ENCODE peak calls at places on chromosome 17, in eight cellular contexts. One of them, this sample, is unnamed.

GRCh38 chr17:10316986-10317834 is 55.6 kb downstream of the MYH13 start:
- DNase-seq in PC-3: peak; percentile 23
- DNase-seq in CD8-positive, alpha-beta T cell: peak; percentile 8
- DNase-seq in right atrium auricular region: peak; percentile 79
- DNase-seq in HCT116: peak; percentile 31
- DNase-seq in CD4-positive, alpha-beta T cell: peak; percentile 11
- DNase-seq in HepG2: peak; percentile 20
- DNase-seq in cardiac muscle cell: peak; percentile 78
- DNase-seq in this sample: peak; percentile 11

GRCh38 chr17:51764387-51764971 is 394.0 kb downstream of the CA10 start:
- DNase-seq in PC-3: peak; percentile 84
- DNase-seq in CD8-positive, alpha-beta T cell: peak; percentile 1
- DNase-seq in right atrium auricular region: peak; percentile 59
- DNase-seq in HCT116: peak; percentile 68
- DNase-seq in CD4-positive, alpha-beta T cell: peak; percentile 10
- DNase-seq in HepG2: peak; percentile 60
- DNase-seq in cardiac muscle cell: peak; percentile 77
- DNase-seq in this sample: no peak

GRCh38 chr17:53150101-53150698 is 672.5 kb upstream of the KIF2B start:
- DNase-seq in PC-3: peak; percentile 19
- DNase-seq in CD8-positive, alpha-beta T cell: no peak
- DNase-seq in right atrium auricular region: no peak
- DNase-seq in HCT116: no peak
- DNase-seq in CD4-positive, alpha-beta T cell: no peak
- DNase-seq in HepG2: peak; percentile 4
- DNase-seq in cardiac muscle cell: peak; percentile 25
- DNase-seq in this sample: no peak

GRCh38 chr17:43768382-43768781 is 9.8 kb upstream of the SOST start:
- DNase-seq in PC-3: no peak
- DNase-seq in CD8-positive, alpha-beta T cell: no peak
- DNase-seq in right atrium auricular region: no peak
- DNase-seq in HCT116: no peak
- DNase-seq in CD4-positive, alpha-beta T cell: no peak
- DNase-seq in HepG2: no peak
- DNase-seq in cardiac muscle cell: no peak
- DNase-seq in this sample: peak; percentile 54

GRCh38 chr17:8994319-8994718 is 27.0 kb upstream of the NTN1 start:
- DNase-seq in PC-3: peak; percentile 38
- DNase-seq in CD8-positive, alpha-beta T cell: peak; percentile 23
- DNase-seq in right atrium auricular region: no peak
- DNase-seq in HCT116: peak; percentile 40
- DNase-seq in CD4-positive, alpha-beta T cell: peak; percentile 54
- DNase-seq in HepG2: peak; percentile 20
- DNase-seq in cardiac muscle cell: peak; percentile 58
- DNase-seq in this sample: peak; percentile 45

GRCh38 chr17:13569740-13570137 is 32.0 kb downstream of the HS3ST3A1 start:
- DNase-seq in PC-3: no peak
- DNase-seq in CD8-positive, alpha-beta T cell: no peak
- DNase-seq in right atrium auricular region: no peak
- DNase-seq in HCT116: no peak
- DNase-seq in CD4-positive, alpha-beta T cell: no peak
- DNase-seq in HepG2: no peak
- DNase-seq in cardiac muscle cell: no peak
- DNase-seq in this sample: no peak

GRCh38 chr17:12983986-12984932 is 33.6 kb downstream of the ELAC2 start:
- DNase-seq in PC-3: peak; percentile 65
- DNase-seq in CD8-positive, alpha-beta T cell: no peak
- DNase-seq in right atrium auricular region: peak; percentile 88
- DNase-seq in HCT116: no peak
- DNase-seq in CD4-positive, alpha-beta T cell: no peak
- DNase-seq in HepG2: no peak
- DNase-seq in cardiac muscle cell: peak; percentile 82
- DNase-seq in this sample: peak; percentile 78

GRCh38 chr17:19262650-19263620 is 25.8 kb downstream of the EPN2 start:
- DNase-seq in PC-3: no peak
- DNase-seq in CD8-positive, alpha-beta T cell: no peak
- DNase-seq in right atrium auricular region: no peak
- DNase-seq in HCT116: no peak
- DNase-seq in CD4-positive, alpha-beta T cell: no peak
- DNase-seq in HepG2: no peak
- DNase-seq in cardiac muscle cell: peak; percentile 49
- DNase-seq in this sample: no peak

GRCh38 chr17:4676777-4677176 is 27.2 kb downstream of the PELP1 start:
- DNase-seq in PC-3: no peak
- DNase-seq in CD8-positive, alpha-beta T cell: no peak
- DNase-seq in right atrium auricular region: no peak
- DNase-seq in HCT116: no peak
- DNase-seq in CD4-positive, alpha-beta T cell: no peak
- DNase-seq in HepG2: no peak
- DNase-seq in cardiac muscle cell: no peak
- DNase-seq in this sample: no peak

DNA sequence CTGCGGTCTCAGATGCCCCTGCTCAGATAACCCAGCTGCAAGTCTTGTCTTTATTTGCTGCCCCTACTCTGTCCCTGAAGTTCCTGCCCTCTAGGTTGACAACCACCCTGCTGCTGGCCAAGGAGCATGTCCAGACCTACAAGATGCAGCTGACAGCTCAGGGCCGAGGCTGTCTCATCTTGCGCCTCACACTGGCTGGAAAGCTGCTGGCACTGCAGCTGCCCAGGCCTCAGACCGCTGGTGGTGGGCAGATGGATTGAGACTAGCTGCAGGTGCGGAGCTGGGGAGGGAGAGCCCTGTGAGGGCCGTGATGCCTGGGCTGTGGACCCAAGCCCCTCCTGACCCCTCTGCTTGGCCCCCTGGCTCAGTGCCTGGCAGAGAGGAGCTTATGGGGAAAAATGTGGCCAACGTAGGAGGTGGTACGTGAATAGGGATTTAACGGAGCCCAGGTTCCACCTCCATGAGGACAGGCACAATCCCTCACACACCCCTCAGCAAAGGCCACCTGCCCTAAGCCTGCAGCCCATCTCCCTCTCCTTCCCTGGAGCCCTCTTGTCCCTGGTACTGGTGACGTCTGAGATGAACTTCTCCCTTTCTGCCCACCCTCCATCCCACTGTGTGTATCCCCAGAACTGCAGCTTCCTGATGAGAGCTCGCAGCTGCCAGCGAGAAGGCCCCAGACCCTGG is 8.3 kb upstream of the GALK1 start:
- DNase-seq in PC-3: no peak
- DNase-seq in CD8-positive, alpha-beta T cell: no peak
- DNase-seq in right atrium auricular region: no peak
- DNase-seq in HCT116: no peak
- DNase-seq in CD4-positive, alpha-beta T cell: no peak
- DNase-seq in HepG2: no peak
- DNase-seq in cardiac muscle cell: no peak
- DNase-seq in this sample: peak; percentile 30
- H3K27ac ChIP-seq in PC-3: no peak overlapping the region
- H3K27ac ChIP-seq in CD8-positive, alpha-beta T cell: no peak overlapping the region
- H3K27ac ChIP-seq in right atrium auricular region: no peak overlapping the region
- H3K27ac ChIP-seq in HCT116: no peak overlapping the region
- H3K27ac ChIP-seq in CD4-positive, alpha-beta T cell: no peak overlapping the region
- H3K27ac ChIP-seq in HepG2: no peak overlapping the region
- H3K27ac ChIP-seq in cardiac muscle cell: no peak overlapping the region
- H3K27ac ChIP-seq in this sample: no peak overlapping the region

GRCh38 chr17:73972056-73972455 is 231.4 kb upstream of the RPL38 start:
- DNase-seq in PC-3: no peak
- DNase-seq in CD8-positive, alpha-beta T cell: no peak
- DNase-seq in right atrium auricular region: no peak
- DNase-seq in HCT116: no peak
- DNase-seq in CD4-positive, alpha-beta T cell: no peak
- DNase-seq in HepG2: no peak
- DNase-seq in cardiac muscle cell: no peak
- DNase-seq in this sample: no peak

GRCh38 chr17:73974536-73974935 is 228.9 kb upstream of the RPL38 start:
- DNase-seq in PC-3: no peak
- DNase-seq in CD8-positive, alpha-beta T cell: no peak
- DNase-seq in right atrium auricular region: no peak
- DNase-seq in HCT116: no peak
- DNase-seq in CD4-positive, alpha-beta T cell: no peak
- DNase-seq in HepG2: no peak
- DNase-seq in cardiac muscle cell: no peak
- DNase-seq in this sample: no peak

GRCh38 chr17:73976147-73976546 is 227.3 kb upstream of the RPL38 start:
- DNase-seq in PC-3: no peak
- DNase-seq in CD8-positive, alpha-beta T cell: no peak
- DNase-seq in right atrium auricular region: no peak
- DNase-seq in HCT116: no peak
- DNase-seq in CD4-positive, alpha-beta T cell: no peak
- DNase-seq in HepG2: no peak
- DNase-seq in cardiac muscle cell: peak; percentile 7
- DNase-seq in this sample: no peak

GRCh38 chr17:73972901-73973300 is 230.6 kb upstream of the RPL38 start:
- DNase-seq in PC-3: no peak
- DNase-seq in CD8-positive, alpha-beta T cell: no peak
- DNase-seq in right atrium auricular region: no peak
- DNase-seq in HCT116: no peak
- DNase-seq in CD4-positive, alpha-beta T cell: no peak
- DNase-seq in HepG2: no peak
- DNase-seq in cardiac muscle cell: no peak
- DNase-seq in this sample: no peak

GRCh38 chr17:73973881-73974409 is 229.5 kb upstream of the RPL38 start:
- DNase-seq in PC-3: no peak
- DNase-seq in CD8-positive, alpha-beta T cell: no peak
- DNase-seq in right atrium auricular region: no peak
- DNase-seq in HCT116: no peak
- DNase-seq in CD4-positive, alpha-beta T cell: no peak
- DNase-seq in HepG2: no peak
- DNase-seq in cardiac muscle cell: peak; percentile 42
- DNase-seq in this sample: no peak
- TF ChIP-seq CTCF in PC-3: no peak
- TF ChIP-seq CTCF in CD8-positive, alpha-beta T cell: no peak
- TF ChIP-seq CTCF in right atrium auricular region: no peak
- TF ChIP-seq CTCF in HCT116: no peak
- TF ChIP-seq CTCF in CD4-positive, alpha-beta T cell: no peak
- TF ChIP-seq CTCF in HepG2: no peak
- TF ChIP-seq CTCF in cardiac muscle cell: no peak
- TF ChIP-seq CTCF in this sample: no peak

GRCh38 chr17:60322056-60322387 is 69.9 kb downstream of the USP32 start:
- DNase-seq in PC-3: no peak
- DNase-seq in CD8-positive, alpha-beta T cell: no peak
- DNase-seq in right atrium auricular region: no peak
- DNase-seq in HCT116: no peak
- DNase-seq in CD4-positive, alpha-beta T cell: no peak
- DNase-seq in HepG2: no peak
- DNase-seq in cardiac muscle cell: no peak
- DNase-seq in this sample: no peak
- H3K27ac ChIP-seq in PC-3: no peak overlapping the region
- H3K27ac ChIP-seq in CD8-positive, alpha-beta T cell: no peak overlapping the region
- H3K27ac ChIP-seq in right atrium auricular region: no peak overlapping the region
- H3K27ac ChIP-seq in HCT116: no peak overlapping the region
- H3K27ac ChIP-seq in CD4-positive, alpha-beta T cell: no peak overlapping the region
- H3K27ac ChIP-seq in HepG2: no peak overlapping the region
- H3K27ac ChIP-seq in cardiac muscle cell: no peak overlapping the region
- H3K27ac ChIP-seq in this sample: peak overlapping the region; percentile 3

DNA sequence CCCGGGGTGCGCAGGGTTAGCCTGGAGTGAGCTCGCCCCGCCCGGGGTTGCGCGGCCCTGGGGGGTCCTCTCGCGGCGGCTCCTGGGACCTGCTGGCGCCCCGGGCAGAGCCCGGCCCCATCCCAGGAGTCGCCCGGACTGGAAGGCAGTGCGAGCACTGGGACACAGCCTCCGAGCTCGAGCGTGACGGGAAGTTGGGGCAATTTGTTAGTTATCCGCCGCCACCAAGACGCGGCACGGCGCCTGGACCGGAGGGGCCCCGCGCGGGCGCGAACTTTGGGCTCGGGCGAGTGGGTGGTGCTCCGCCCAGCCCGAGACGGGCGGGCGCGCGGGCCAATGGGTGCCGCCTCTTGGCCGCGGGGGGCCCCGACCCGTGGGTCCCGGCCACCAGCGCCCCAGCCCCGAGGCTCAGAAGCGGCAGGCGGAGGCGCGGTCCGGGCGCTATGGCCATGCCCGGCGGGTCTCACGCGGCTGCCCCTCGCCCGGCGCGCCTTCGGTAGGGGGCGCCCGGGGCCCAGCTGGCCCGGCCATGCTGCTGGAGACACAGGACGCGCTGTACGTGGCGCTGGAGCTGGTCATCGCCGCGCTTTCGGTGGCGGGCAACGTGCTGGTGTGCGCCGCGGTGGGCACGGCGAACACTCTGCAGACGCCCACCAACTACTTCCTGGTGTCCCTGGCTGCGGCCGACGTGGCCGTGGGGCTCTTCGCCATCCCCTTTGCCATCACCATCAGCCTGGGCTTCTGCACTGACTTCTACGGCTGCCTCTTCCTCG is at the start of gene ADORA2B:
- DNase-seq in PC-3: peak; percentile 86
- DNase-seq in CD8-positive, alpha-beta T cell: no peak
- DNase-seq in right atrium auricular region: peak; percentile 62
- DNase-seq in HCT116: no peak
- DNase-seq in CD4-positive, alpha-beta T cell: peak; percentile 26
- DNase-seq in HepG2: peak; percentile 60
- DNase-seq in cardiac muscle cell: peak; percentile 89
- DNase-seq in this sample: no peak
- TF ChIP-seq CTCF in PC-3: peak; percentile 61
- TF ChIP-seq CTCF in CD8-positive, alpha-beta T cell: no peak
- TF ChIP-seq CTCF in right atrium auricular region: peak; percentile 61
- TF ChIP-seq CTCF in HCT116: peak; percentile 35
- TF ChIP-seq CTCF in CD4-positive, alpha-beta T cell: peak; percentile 26
- TF ChIP-seq CTCF in HepG2: peak; percentile 76
- TF ChIP-seq CTCF in cardiac muscle cell: peak; percentile 55
- TF ChIP-seq CTCF in this sample: peak; percentile 23

DNA sequence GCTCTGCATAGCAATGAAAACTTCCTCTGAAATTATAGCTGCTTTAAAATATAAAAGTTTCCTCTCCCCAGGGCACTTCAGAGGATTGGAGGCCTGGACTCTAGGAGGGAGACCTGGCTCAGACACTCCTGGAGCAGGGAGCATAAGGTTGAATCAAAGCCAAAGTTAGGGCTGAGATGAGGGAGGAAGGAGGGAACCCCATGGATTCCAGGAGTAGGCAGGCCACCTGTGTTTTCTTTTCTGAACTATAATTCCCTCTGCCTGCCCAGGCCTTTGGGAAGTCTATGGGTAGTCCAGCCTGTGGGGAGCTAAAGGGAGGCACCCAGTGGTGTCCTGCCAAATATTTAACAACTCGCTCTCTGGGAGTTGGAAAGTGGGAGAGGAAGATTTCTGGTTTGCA is 175.9 kb upstream of the RPL38 start:
- DNase-seq in PC-3: no peak
- DNase-seq in CD8-positive, alpha-beta T cell: no peak
- DNase-seq in right atrium auricular region: no peak
- DNase-seq in HCT116: no peak
- DNase-seq in CD4-positive, alpha-beta T cell: no peak
- DNase-seq in HepG2: no peak
- DNase-seq in cardiac muscle cell: no peak
- DNase-seq in this sample: peak; percentile 38
- H3K27ac ChIP-seq in PC-3: no peak overlapping the region
- H3K27ac ChIP-seq in CD8-positive, alpha-beta T cell: no peak overlapping the region
- H3K27ac ChIP-seq in right atrium auricular region: no peak overlapping the region
- H3K27ac ChIP-seq in HCT116: no peak overlapping the region
- H3K27ac ChIP-seq in CD4-positive, alpha-beta T cell: no peak overlapping the region
- H3K27ac ChIP-seq in HepG2: no peak overlapping the region
- H3K27ac ChIP-seq in cardiac muscle cell: no peak overlapping the region
- H3K27ac ChIP-seq in this sample: no peak overlapping the region

GRCh38 chr17:28811594-28812135 is 30.9 kb downstream of the FAM222B start:
- DNase-seq in PC-3: peak; percentile 7
- DNase-seq in CD8-positive, alpha-beta T cell: no peak
- DNase-seq in right atrium auricular region: no peak
- DNase-seq in HCT116: peak; percentile 15
- DNase-seq in CD4-positive, alpha-beta T cell: no peak
- DNase-seq in HepG2: peak; percentile 36
- DNase-seq in cardiac muscle cell: peak; percentile 10
- DNase-seq in this sample: no peak
- TF ChIP-seq CTCF in PC-3: no peak
- TF ChIP-seq CTCF in CD8-positive, alpha-beta T cell: no peak
- TF ChIP-seq CTCF in right atrium auricular region: no peak
- TF ChIP-seq CTCF in HCT116: no peak
- TF ChIP-seq CTCF in CD4-positive, alpha-beta T cell: no peak
- TF ChIP-seq CTCF in HepG2: no peak
- TF ChIP-seq CTCF in cardiac muscle cell: no peak
- TF ChIP-seq CTCF in this sample: no peak

GRCh38 chr17:45104907-45105624 is 27.2 kb downstream of the PLCD3 start:
- DNase-seq in PC-3: no peak
- DNase-seq in CD8-positive, alpha-beta T cell: no peak
- DNase-seq in right atrium auricular region: no peak
- DNase-seq in HCT116: no peak
- DNase-seq in CD4-positive, alpha-beta T cell: no peak
- DNase-seq in HepG2: no peak
- DNase-seq in cardiac muscle cell: no peak
- DNase-seq in this sample: no peak
- H3K27ac ChIP-seq in PC-3: no peak overlapping the region
- H3K27ac ChIP-seq in CD8-positive, alpha-beta T cell: no peak overlapping the region
- H3K27ac ChIP-seq in right atrium auricular region: peak overlapping the region; percentile 87
- H3K27ac ChIP-seq in HCT116: no peak overlapping the region
- H3K27ac ChIP-seq in CD4-positive, alpha-beta T cell: no peak overlapping the region
- H3K27ac ChIP-seq in HepG2: no peak overlapping the region
- H3K27ac ChIP-seq in cardiac muscle cell: no peak overlapping the region
- H3K27ac ChIP-seq in this sample: no peak overlapping the region

This sample was measured in dorsolateral prefrontal cortex.